ENCODE peak calls at places on chromosome 12, in six cellular contexts. M is neuronal stem cell, H is mesendoderm, N is IMR-90, R is H1, P is H9. E is an unnamed sample. For H3K27me3, the result is how much of the 10 kb centered on the place peaks cover.

GRCh38 chr12:97989366-97989940 is 525.9 kb upstream of the TMPO start:
- DNase-seq in P (no peak), H (no peak), N (no peak), R (no peak), M (no peak), E (no peak)

GRCh38 chr12:95231190-95231589 is 13.6 kb downstream of the VEZT start:
- DNase-seq in N (peak), P (no peak), M (no peak), R (no peak), H (no peak), E (peak)

GRCh38 chr12:66168410-66168809 is 1.4 kb downstream of the TMBIM4 start:
- DNase-seq in P (no peak), M (no peak), N (no peak), R (no peak), H (no peak), E (no peak)

GRCh38 chr12:29316772-29317171 is 64.2 kb downstream of the ERGIC2 start:
- DNase-seq in M (no peak), N (peak), R (no peak), H (peak), P (peak), E (peak)

GRCh38 chr12:65602191-65602578 is 222.1 kb upstream of the HMGA2 start:
- DNase-seq in M (no peak), R (no peak), P (no peak), N (no peak), H (no peak), E (no peak)

GRCh38 chr12:107594995-107595394 is 90.6 kb upstream of the PWP1 start:
- DNase-seq in N (peak), H (no peak), R (no peak), M (no peak), P (no peak), E (no peak)

GRCh38 chr12:32249701-32250270 is 143.1 kb downstream of the BICD1 start:
- DNase-seq in P (no peak), H (no peak), M (no peak), R (no peak), N (no peak), E (no peak)

GRCh38 chr12:38155526-38156496 is 160.8 kb upstream of the ALG10B start:
- DNase-seq in M (no peak), R (no peak), P (no peak), N (no peak), H (no peak), E (no peak)

GRCh38 chr12:93823616-93824410 is 146.6 kb downstream of the CRADD start:
- DNase-seq in H (peak), N (no peak), P (no peak), M (no peak), R (no peak), E (no peak)

GRCh38 chr12:31928246-31929139 is 30.7 kb upstream of the RESF1 start:
- DNase-seq in P (no peak), M (no peak), R (no peak), N (no peak), H (no peak), E (no peak)

GRCh38 chr12:1927751-1928351 is 9.4 kb upstream of the CACNA2D4 start:
- DNase-seq in H (peak), P (peak), N (no peak), R (peak), M (no peak), E (no peak)

GRCh38 chr12:70367268-70368141 is 1.4 kb downstream of the KCNMB4 start:
- DNase-seq in M (peak), H (peak), R (no peak), N (peak), P (no peak), E (peak)

GRCh38 chr12:22733756-22734155 is 108.8 kb downstream of the ETNK1 start:
- DNase-seq in H (no peak), M (no peak), P (no peak), R (no peak), N (no peak), E (no peak)

GRCh38 chr12:74418573-74418972 is 119.1 kb upstream of the ATXN7L3B start:
- DNase-seq in H (no peak), R (no peak), P (no peak), N (no peak), M (no peak), E (no peak)

GRCh38 chr12:107679346-107679745 is 6.3 kb upstream of the PWP1 start:
- DNase-seq in P (no peak), H (no peak), R (no peak), M (no peak), N (no peak), E (no peak)

GRCh38 chr12:66092559-66093269 is 37.8 kb downstream of the LLPH start:
- DNase-seq in R (no peak), H (peak), P (no peak), N (peak), M (no peak), E (peak)

GRCh38 chr12:5173511-5174011 is 129.9 kb downstream of the KCNA5 start:
- DNase-seq in H (no peak), N (no peak), P (no peak), M (no peak), R (no peak), E (no peak)

GRCh38 chr12:110640275-110641025 is 26.5 kb downstream of the TCTN1 start:
- DNase-seq in P (peak), M (no peak), N (no peak), R (no peak), H (no peak), E (no peak)

GRCh38 chr12:130916251-130916911 is 37.3 kb upstream of the ADGRD1 start:
- DNase-seq in N (peak), M (peak), H (peak), P (peak), R (peak), E (peak)

GRCh38 chr12:121373748-121374147 is 21.5 kb upstream of the ANAPC5 start:
- DNase-seq in P (no peak), H (no peak), M (no peak), N (no peak), R (no peak), E (no peak)
- H2BK120ac ChIP-seq in P (no peak), H (no peak), M (no peak), N (no peak), R (no peak), E (no peak)

DNA sequence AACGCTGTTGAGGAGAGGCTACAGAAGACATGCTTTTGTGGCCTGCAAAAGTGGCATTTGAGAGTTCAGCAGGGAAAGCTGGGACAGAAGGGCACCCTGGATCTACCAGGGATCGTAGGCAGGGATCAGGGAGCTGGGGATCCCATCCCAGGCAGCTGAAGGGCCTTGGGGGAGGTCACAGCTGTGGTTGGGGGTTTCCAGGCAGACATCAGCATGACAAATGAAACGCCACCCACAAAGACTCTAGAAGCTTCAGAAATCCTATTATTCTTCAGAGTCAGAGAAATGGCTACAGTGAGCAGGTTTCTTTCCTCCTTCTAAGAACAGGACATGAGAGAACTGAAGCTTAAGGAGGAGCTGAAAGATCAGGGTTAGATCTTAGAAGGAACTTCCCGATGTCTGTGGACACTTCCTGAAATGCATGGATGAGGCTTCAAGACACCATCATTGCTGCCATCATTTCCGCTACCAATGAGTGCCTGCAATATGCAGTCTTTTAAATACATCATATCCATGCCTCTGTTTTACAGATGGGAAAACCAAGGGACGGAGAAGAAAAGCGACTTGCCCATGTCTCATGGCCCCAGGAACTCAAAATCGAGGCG is 104.3 kb downstream of the RBM19 start:
- DNase-seq in R (no peak), N (peak), M (no peak), H (no peak), P (no peak), E (peak)
- H3K4me2 ChIP-seq in R (peak), N (no peak), M (no peak), H (no peak), P (peak), E (no peak)

DNA sequence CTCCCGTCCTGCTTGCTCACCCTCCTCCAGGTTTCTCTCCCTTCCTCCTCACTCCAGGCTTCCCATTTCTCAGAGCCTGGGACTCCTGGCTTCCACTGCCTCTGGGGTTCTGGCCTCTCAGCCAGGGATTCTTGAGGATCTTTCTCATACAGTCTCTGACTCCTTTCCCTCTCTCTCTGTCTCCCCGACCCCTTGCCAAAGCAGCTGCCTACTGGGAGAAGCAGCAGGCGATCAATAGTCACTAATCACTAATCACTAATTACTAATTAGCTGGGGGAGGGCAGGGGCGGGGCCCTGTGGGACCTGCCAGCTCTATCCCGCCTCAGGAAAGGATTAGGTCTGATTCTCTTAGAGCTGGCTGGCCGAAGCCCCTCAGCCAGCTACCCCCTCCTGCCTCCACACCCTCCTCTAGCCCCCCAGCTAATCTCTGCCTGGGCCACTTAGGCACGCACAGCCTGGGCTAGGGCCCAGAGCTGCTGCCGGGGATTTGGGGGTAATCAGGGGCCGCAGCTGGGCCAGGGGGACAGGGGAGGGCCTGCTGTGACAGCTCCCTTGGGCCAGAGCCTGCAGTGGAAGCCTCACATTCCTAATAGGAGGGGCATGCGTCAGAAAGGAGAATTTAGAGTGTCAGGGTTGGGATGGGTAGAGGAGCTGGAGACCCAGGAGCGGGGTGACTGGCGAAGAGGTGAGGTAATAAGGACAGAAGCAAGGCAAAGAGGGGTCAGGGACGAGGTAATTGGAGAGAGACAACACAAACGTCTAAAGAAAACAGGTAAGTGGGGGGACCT is 2.8 kb downstream of the NXPH4 start:
- DNase-seq in M (no peak), R (peak), H (no peak), P (no peak), N (no peak), E (no peak)
- H3K27me3 ChIP-seq in M (half or more), R (half or more), H (half or more), P (half or more), N (half or more), E (under half)

DNA sequence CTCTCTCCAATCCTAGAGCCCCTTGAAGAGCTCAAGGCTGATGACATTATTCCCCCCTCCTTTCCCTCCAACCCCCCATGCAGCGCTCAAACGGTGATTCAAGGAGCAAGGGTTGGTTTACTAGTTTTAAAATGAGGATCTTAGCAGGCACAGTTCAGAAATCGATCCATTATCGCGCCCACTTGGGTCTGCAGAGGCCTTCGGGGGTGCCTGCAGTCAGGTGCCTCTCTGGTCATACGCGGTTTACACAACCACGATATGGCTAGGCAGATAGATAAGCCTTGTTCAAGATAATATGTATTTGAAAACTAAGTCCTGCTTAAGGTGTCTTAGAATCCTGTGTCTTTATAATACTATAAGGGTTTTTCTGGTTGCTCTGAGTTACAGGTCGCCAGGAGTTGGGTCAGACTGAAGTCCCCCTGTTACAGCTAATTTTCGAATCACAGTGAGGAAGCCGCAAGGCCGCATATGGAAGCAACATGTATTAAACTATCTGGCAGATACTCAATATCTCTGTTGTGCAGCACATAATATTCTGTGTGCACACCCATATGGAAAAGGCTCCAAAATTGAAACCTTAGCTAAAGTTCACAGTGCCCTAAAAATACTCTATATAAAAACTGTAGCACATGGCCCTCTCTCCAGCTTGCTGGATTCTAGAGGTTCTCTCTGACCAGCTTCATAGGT is 10.0 kb downstream of the BHLHE41 start:
- DNase-seq in N (no peak), R (no peak), M (no peak), P (no peak), H (no peak), E (no peak)
- H2BK120ac ChIP-seq in N (peak), R (no peak), M (no peak), P (no peak), H (peak), E (no peak)

DNA sequence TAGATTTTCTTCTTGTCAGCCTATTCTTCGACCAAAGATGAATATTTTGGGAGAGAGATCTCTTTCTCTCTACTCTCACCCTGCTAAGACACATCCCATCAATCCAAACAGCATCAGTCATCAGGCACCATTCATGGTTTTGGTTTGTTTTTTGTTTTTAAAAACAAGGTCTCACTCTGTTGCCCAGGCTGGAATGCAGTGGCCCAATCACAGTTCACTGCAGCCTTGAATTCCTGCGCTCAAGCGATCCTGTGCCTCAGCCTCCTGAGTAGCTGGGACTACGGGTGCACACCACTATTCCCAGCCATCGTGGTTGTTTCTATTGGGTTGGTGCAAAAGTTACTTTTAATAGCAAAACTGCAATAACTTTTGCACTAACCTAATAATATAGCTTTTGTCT is 14.4 kb upstream of the ITPR2 start:
- DNase-seq in M (no peak), N (no peak), P (no peak), H (no peak), R (no peak), E (no peak)
- H3K4me2 ChIP-seq in M (no peak), N (no peak), P (no peak), H (no peak), R (no peak), E (no peak)

GRCh38 chr12:114676142-114676741 is 7.7 kb downstream of the TBX3 start:
- DNase-seq in H (peak), P (peak), M (no peak), R (no peak), N (no peak), E (no peak)
- H3K27me3 ChIP-seq in H (under half), P (half or more), M (half or more), R (half or more), N (under half), E (under half)

GRCh38 chr12:49825360-49825970 is 2.7 kb downstream of the NCKAP5L start:
- DNase-seq in P (no peak), N (peak), H (no peak), M (no peak), R (no peak), E (peak)

GRCh38 chr12:49825971-49826421 is 2.2 kb downstream of the NCKAP5L start:
- DNase-seq in P (no peak), N (peak), M (no peak), H (no peak), R (no peak), E (peak)

GRCh38 chr12:49827351-49828099 is 688 bp downstream of the NCKAP5L start:
- DNase-seq in R (peak), M (peak), P (peak), H (peak), N (peak), E (peak)

GRCh38 chr12:49831717-49832116 is 3.5 kb upstream of the NCKAP5L start:
- DNase-seq in P (no peak), R (no peak), M (no peak), N (no peak), H (no peak), E (no peak)

DNA sequence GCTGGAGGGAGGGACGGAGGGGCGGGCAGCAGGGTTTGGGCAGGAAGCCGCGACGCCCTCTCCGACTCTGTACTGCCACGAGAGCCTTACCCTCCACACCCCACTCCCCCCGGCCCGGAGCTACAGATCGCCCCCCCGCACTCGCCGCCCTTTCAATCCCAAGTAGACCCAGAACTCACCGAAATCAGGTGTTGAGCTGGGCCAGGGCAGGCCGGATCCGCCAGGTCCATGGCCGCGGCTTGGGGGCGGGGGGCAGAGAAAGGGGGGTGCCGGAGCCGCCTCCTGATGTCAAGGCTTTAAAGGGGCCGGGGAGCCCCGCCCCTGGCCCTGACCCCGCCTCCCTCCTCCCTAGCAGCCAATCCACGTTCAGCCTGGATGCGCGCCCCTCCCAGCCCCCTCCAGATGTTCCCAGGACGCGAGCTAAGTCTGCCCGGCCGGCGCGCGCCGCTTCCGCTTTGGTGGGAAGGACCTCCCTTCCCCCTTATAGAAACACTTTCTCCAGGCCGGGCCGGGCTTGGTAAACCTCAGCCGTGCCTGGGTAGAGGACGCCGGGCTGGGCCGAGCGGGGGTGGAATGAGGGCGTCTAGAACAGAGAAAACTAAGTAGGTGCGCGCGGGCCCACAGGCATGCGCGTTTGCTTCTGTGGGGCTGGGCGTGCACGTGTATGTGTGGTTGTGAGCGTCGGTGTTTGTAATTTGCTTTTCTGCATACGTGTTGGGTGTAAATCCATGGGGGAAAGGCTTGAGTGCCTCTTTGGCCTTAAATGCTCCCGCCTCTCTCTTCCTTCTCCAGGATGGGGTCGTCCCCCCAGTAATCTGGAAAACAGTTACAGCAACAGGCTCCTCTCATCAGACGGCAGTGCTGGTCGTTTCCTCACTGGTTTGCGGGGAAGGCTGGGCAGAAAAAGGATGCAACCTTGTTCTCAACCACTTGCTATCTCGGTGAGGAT is at the start of gene NCKAP5L:
- DNase-seq in N (peak), R (peak), P (peak), H (peak), M (peak), E (peak)
- H2BK120ac ChIP-seq in N (peak), R (peak), P (no peak), H (no peak), M (no peak), E (peak)

DNA sequence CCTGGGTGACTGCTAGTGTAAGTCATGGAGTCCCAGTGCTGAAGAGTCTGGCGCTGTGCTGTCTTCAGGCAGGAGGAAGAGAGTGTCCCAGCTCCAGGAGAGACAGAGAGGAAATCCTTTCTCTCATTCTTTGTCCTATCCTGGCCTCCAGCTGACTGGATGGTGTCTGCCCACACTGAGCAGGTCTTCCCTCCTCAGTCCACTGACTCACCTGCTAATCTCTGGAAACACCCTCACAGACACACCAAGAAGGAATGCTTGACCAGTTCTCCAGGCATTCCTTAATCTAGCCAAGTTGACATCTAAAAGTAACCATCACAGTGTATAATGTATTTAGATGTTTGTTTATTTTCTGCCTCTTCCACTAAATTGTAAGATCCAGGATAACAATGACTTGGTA is 53.9 kb downstream of the EMP1 start:
- DNase-seq in R (no peak), H (no peak), N (peak), P (no peak), M (no peak), E (no peak)
- H3K4me2 ChIP-seq in R (no peak), H (no peak), N (no peak), P (no peak), M (no peak), E (no peak)

GRCh38 chr12:113643575-113643974 is 171.9 kb upstream of the LHX5 start:
- DNase-seq in M (no peak), R (no peak), P (no peak), H (no peak), N (no peak), E (no peak)

GRCh38 chr12:113649256-113649830 is 177.7 kb upstream of the LHX5 start:
- DNase-seq in M (no peak), R (no peak), N (no peak), H (no peak), P (no peak), E (no peak)

GRCh38 chr12:113645183-113645582 is 173.5 kb upstream of the LHX5 start:
- DNase-seq in H (no peak), R (no peak), P (no peak), N (no peak), M (no peak), E (no peak)

GRCh38 chr12:113650476-113650875 is 178.8 kb upstream of the LHX5 start:
- DNase-seq in H (no peak), R (no peak), N (no peak), P (no peak), M (no peak), E (no peak)

GRCh38 chr12:113647048-113647447 is 175.4 kb upstream of the LHX5 start:
- DNase-seq in N (no peak), R (peak), P (no peak), H (no peak), M (no peak), E (no peak)
- H3K27me3 ChIP-seq in N (under half), R (under half), P (under half), H (under half), M (half or more), E (under half)

E was measured in mesenchymal stem cell.